ENCODE peak calls at places on chromosomes 3 and 15, in six cellular contexts. P is GM23338, D is K562, C is GM12878, O is HepG2, V is H1. I is an unnamed sample.

GRCh38 chr3:23992051-23992628 is 47.1 kb downstream of the NR1D2 start:
- DNase-seq in P (peak; percentile 41), D (no peak), O (no peak), V (no peak), C (no peak), I (no peak)

GRCh38 chr3:169931747-169932520 is 20.6 kb downstream of the SAMD7 start:
- DNase-seq in V (no peak), O (no peak), C (peak; percentile 85), P (no peak), D (peak; percentile 42), I (no peak)

GRCh38 chr3:131849640-131850039 is 185.2 kb downstream of the CPNE4 start:
- DNase-seq in C (no peak), D (no peak), P (no peak), V (no peak), O (no peak), I (no peak)

GRCh38 chr3:8210752-8211405 is 290.7 kb upstream of the LMCD1 start:
- DNase-seq in P (no peak), D (no peak), O (no peak), V (no peak), C (no peak), I (no peak)

GRCh38 chr3:184786271-184787010 is 25.5 kb upstream of the VPS8 start:
- DNase-seq in P (no peak), O (no peak), D (no peak), V (no peak), C (no peak), I (no peak)

GRCh38 chr15:101451886-101452285 is 37.6 kb downstream of the PCSK6 start:
- DNase-seq in O (no peak), P (no peak), V (no peak), C (no peak), D (no peak), I (no peak)

GRCh38 chr15:90838066-90838465 is 30.3 kb upstream of the FURIN start:
- DNase-seq in C (no peak), V (no peak), O (no peak), P (no peak), D (no peak), I (no peak)

GRCh38 chr15:65762914-65763787 is 28.9 kb downstream of the DENND4A start:
- DNase-seq in V (no peak), O (no peak), D (no peak), P (no peak), C (no peak), I (no peak)

GRCh38 chr3:64098686-64099085 is 75.4 kb upstream of the PSMD6 start:
- DNase-seq in V (no peak), P (no peak), O (no peak), D (no peak), C (no peak), I (no peak)

GRCh38 chr3:171943262-171944108 is 95.9 kb upstream of the FNDC3B start:
- DNase-seq in C (no peak), V (no peak), P (no peak), O (no peak), D (no peak), I (no peak)

GRCh38 chr15:45157056-45157455 is 27.3 kb downstream of the DUOX1 start:
- DNase-seq in C (no peak), O (no peak), D (peak; percentile 37), V (no peak), P (no peak), I (no peak)

GRCh38 chr3:182980204-182981037 is at the start of gene DCUN1D1:
- DNase-seq in V (peak; percentile 91), O (peak; percentile 71), C (peak; percentile 19), P (peak; percentile 87), D (peak; percentile 95), I (peak; percentile 87)

GRCh38 chr3:50615190-50615589 is 1.8 kb upstream of the MAPKAPK3 start:
- DNase-seq in C (no peak), P (no peak), O (no peak), D (no peak), V (no peak), I (no peak)

GRCh38 chr15:47548986-47549385 is 168.3 kb upstream of the SEMA6D start:
- DNase-seq in P (no peak), O (no peak), V (no peak), D (no peak), C (no peak), I (no peak)

GRCh38 chr15:35667908-35668307 is 121.9 kb upstream of the DPH6 start:
- DNase-seq in P (no peak), O (no peak), C (no peak), D (peak; percentile 17), V (no peak), I (no peak)

GRCh38 chr3:147378186-147378503 is 28.2 kb downstream of the ZIC4 start:
- DNase-seq in O (no peak), C (no peak), P (no peak), V (no peak), D (no peak), I (no peak)

GRCh38 chr15:90087454-90088154 is 14.7 kb downstream of the IDH2 start:
- DNase-seq in O (peak; percentile 36), P (peak; percentile 58), V (no peak), D (peak; percentile 80), C (no peak), I (no peak)

GRCh38 chr3:177538743-177539730 is 341.8 kb upstream of the TBL1XR1 start:
- DNase-seq in D (no peak), C (peak; percentile 26), O (peak; percentile 16), V (no peak), P (no peak), I (no peak)

GRCh38 chr15:41241251-41241964 is 10.3 kb downstream of the CHP1 start:
- DNase-seq in V (no peak), D (peak; percentile 36), C (no peak), P (no peak), O (peak; percentile 91), I (no peak)

GRCh38 chr3:28780480-28780879 is 431.9 kb upstream of the AZI2 start:
- DNase-seq in V (no peak), O (no peak), D (no peak), P (no peak), C (no peak), I (no peak)

GRCh38 chr3:25021816-25022215 is 406.2 kb upstream of the RARB start:
- DNase-seq in D (no peak), P (peak; percentile 15), O (peak; percentile 3), V (no peak), C (no peak), I (no peak)

GRCh38 chr3:167102071-167102470 is 278.0 kb downstream of the ZBBX start:
- DNase-seq in C (no peak), D (no peak), P (peak; percentile 76), O (peak; percentile 3), V (peak; percentile 54), I (peak; percentile 43)

GRCh38 chr15:47422901-47423300 is 294.4 kb upstream of the SEMA6D start:
- DNase-seq in C (no peak), V (no peak), O (no peak), P (no peak), D (no peak), I (no peak)

GRCh38 chr15:59862191-59863155 is 141.6 kb upstream of the FOXB1 start:
- DNase-seq in O (no peak), P (no peak), V (peak; percentile 27), D (no peak), C (no peak), I (no peak)

GRCh38 chr3:141392018-141392370 is 23.7 kb downstream of the ZBTB38 start:
- DNase-seq in V (no peak), D (no peak), P (no peak), O (no peak), C (no peak), I (no peak)

GRCh38 chr3:141394560-141394959 is 26.3 kb downstream of the ZBTB38 start:
- DNase-seq in O (no peak), D (no peak), P (no peak), V (no peak), C (no peak), I (no peak)

GRCh38 chr3:141392416-141392815 is 24.1 kb downstream of the ZBTB38 start:
- DNase-seq in O (no peak), C (no peak), V (no peak), D (no peak), P (no peak), I (no peak)

GRCh38 chr3:141395005-141395589 is 26.8 kb downstream of the ZBTB38 start:
- DNase-seq in V (no peak), O (no peak), D (no peak), C (no peak), P (no peak), I (no peak)

GRCh38 chr3:141393151-141394076 is 25.1 kb downstream of the ZBTB38 start:
- DNase-seq in D (no peak), V (no peak), C (no peak), P (peak; percentile 74), O (no peak), I (peak; percentile 61)
- TF ChIP-seq CREB1 in D (no peak), V (peak; percentile 79), C (no peak), P (peak; percentile 61), O (no peak), I (no peak)

DNA sequence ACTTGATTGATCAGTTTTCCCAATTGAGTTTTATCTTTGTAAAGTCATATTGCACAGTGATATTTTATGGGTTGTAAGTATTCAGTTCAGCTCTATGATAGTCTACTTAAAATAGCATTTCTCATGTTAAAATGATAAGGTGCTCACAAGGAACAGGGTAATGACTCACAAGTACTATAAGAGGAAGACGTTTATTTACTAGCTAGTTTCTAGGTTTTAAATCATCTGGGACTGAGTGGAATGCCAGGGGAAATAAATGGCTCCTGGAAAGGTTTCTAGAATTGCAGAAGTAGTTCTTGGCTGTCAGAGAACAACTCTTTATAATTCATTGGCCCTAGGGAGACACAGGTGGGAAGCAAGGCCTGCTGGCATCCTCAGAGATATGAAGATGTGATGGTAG is 112.8 kb downstream of the CHDH start:
- DNase-seq in P (no peak), C (no peak), V (no peak), O (no peak), D (no peak), I (no peak)
- TF ChIP-seq CREB1 in P (no peak), C (no peak), V (no peak), O (no peak), D (no peak), I (no peak)

DNA sequence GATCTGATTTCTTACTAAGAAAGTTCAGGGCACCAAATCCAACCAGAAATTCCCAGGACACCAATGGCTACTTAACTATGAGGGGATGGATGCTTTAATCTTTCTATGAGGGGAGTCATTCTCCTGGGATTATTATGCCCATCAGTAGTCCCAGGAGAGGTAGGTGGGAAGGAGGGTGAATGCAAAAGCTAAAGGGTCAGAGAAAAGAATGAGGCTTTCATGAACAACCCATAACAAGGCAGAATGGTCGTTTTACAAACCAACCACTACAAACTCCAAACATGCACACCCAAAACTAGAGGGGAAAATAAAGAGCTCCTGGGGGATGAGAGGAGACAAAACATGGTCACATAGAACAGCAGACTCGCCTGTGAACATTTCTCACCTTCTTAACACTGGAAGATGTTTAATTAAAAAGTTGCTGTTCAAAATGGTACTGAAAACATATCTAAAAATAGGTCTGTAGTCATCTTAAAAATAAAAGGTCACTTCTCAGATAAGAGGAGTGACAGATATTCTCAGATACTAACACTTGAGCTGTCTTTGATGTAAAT is 3.7 kb downstream of the STARD9 start:
- DNase-seq in C (no peak), P (no peak), D (no peak), O (no peak), V (no peak), I (no peak)
- TF ChIP-seq CREB1 in C (no peak), P (no peak), D (no peak), O (no peak), V (no peak), I (no peak)

DNA sequence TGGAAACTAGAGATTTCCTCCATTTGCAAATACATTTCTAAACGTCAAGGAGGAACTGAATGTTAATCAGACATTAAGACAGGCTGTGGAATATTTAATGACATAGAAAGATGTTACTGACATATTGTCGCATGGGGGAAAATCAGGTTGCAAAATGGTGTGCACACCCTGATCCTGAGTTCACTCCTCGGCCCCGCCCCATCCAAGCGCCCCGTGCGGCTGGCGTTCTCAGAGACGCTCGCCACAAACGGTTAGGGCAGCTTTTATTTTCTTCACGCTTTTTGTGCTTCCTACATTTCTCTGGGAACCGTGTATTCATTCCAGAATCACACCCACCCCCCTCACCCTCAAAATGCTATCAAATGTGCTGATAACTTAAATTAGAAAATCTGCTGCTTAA is 10.8 kb downstream of the H1-8 start:
- DNase-seq in O (no peak), V (no peak), P (no peak), C (no peak), D (peak; percentile 50), I (no peak)
- TF ChIP-seq CREB1 in O (no peak), V (no peak), P (no peak), C (no peak), D (no peak), I (no peak)